ENCODE peak calls at places on chromosome 1, in ten cellular contexts. J is CD8-positive, alpha-beta T cell; N is HEK293T; T is stimulated activated CD4-positive, alpha-beta T cell treated with anti-CD3 and anti-CD28 coated beads, Interleukin-4, amount 100 ng/mL, for 48 hours; M is RPMI8226; F is activated naive CD8-positive, alpha-beta T cell treated with anti-CD3 and anti-CD28 coated beads for 36 hours; R is NCI-H2171 treated with DMSO at 0.1 percent for 48 hours; I is pons; D is SW 1271; V is foreskin fibroblast. W is an unnamed sample.

GRCh38 chr1:8595919-8596318 is 221.5 kb downstream of the RERE start:
- DNase-seq in N (no peak), D (no peak), M (no peak), V (no peak), F (no peak), J (no peak), R (no peak), I (no peak), T (no peak), W (no peak)

GRCh38 chr1:16215882-16216753 is 3.7 kb upstream of the ARHGEF19 start:
- DNase-seq in I (peak), T (peak), V (peak), M (peak), D (peak), R (no peak), F (peak), N (peak), J (peak), W (peak)

GRCh38 chr1:2800664-2801045 is 838 bp downstream of the TTC34 start:
- DNase-seq in D (no peak), V (no peak), R (no peak), F (no peak), J (no peak), N (no peak), T (no peak), I (no peak), M (no peak), W (no peak)

GRCh38 chr1:201748331-201748730 is 80.6 kb upstream of the IPO9 start:
- DNase-seq in D (peak), I (no peak), M (no peak), J (no peak), V (peak), F (no peak), N (no peak), R (no peak), T (no peak), W (no peak)

GRCh38 chr1:111720274-111720976 is 18.8 kb downstream of the INKA2 start:
- DNase-seq in I (no peak), J (no peak), D (no peak), V (no peak), N (no peak), T (no peak), F (no peak), M (no peak), R (peak), W (peak)

GRCh38 chr1:164983023-164983650 is 373.4 kb downstream of the LMX1A start:
- DNase-seq in R (no peak), N (no peak), M (no peak), F (no peak), I (peak), J (no peak), D (no peak), V (no peak), T (no peak), W (no peak)

GRCh38 chr1:78676347-78676982 is 26.8 kb downstream of the IFI44 start:
- DNase-seq in F (peak), R (peak), J (no peak), I (peak), D (peak), V (peak), N (peak), M (peak), T (peak), W (no peak)

GRCh38 chr1:3650248-3651010 is 526 bp upstream of the WRAP73 start:
- DNase-seq in F (no peak), J (no peak), N (no peak), R (no peak), M (no peak), V (no peak), T (no peak), I (no peak), D (no peak), W (no peak)

GRCh38 chr1:203276916-203277535 is 28.3 kb upstream of the BTG2 start:
- DNase-seq in D (no peak), T (no peak), F (no peak), R (no peak), I (no peak), V (no peak), M (peak), J (no peak), N (no peak), W (peak)

GRCh38 chr1:167057297-167057688 is 32.9 kb downstream of the GPA33 start:
- DNase-seq in N (peak), R (peak), I (peak), D (peak), J (no peak), M (peak), V (peak), T (no peak), F (peak), W (peak)

GRCh38 chr1:225454067-225454618 is 26.3 kb upstream of the LBR start:
- DNase-seq in D (no peak), T (no peak), F (no peak), N (no peak), J (no peak), V (no peak), M (peak), I (no peak), R (peak), W (no peak)

GRCh38 chr1:15181564-15181963 is 28.0 kb downstream of the TMEM51 start:
- DNase-seq in M (no peak), D (no peak), J (no peak), I (no peak), V (no peak), F (no peak), N (no peak), R (no peak), T (no peak), W (no peak)

GRCh38 chr1:1758692-1759455 is 19.4 kb downstream of the NADK start:
- DNase-seq in V (no peak), D (no peak), F (no peak), T (no peak), N (no peak), J (no peak), I (no peak), M (no peak), R (no peak), W (no peak)

GRCh38 chr1:37574834-37575479 is 18.2 kb downstream of the DNALI1 start:
- DNase-seq in I (no peak), V (peak), N (no peak), M (no peak), T (no peak), R (no peak), J (no peak), F (no peak), D (no peak), W (no peak)

GRCh38 chr1:167166703-167167100 is 54.0 kb upstream of the POU2F1 start:
- DNase-seq in I (no peak), N (no peak), V (no peak), J (no peak), M (no peak), F (no peak), R (peak), D (no peak), T (no peak), W (no peak)

GRCh38 chr1:200253774-200254495 is 155.9 kb downstream of the ZNF281 start:
- DNase-seq in F (peak), J (no peak), M (no peak), R (no peak), V (no peak), I (no peak), N (no peak), D (no peak), T (no peak), W (no peak)

GRCh38 chr1:171134194-171134924 is 43.7 kb downstream of the FMO3 start:
- DNase-seq in I (no peak), J (no peak), D (no peak), T (no peak), F (no peak), N (no peak), M (no peak), V (no peak), R (no peak), W (no peak)

GRCh38 chr1:209634005-209634737 is 18.1 kb downstream of the LAMB3 start:
- DNase-seq in D (no peak), J (no peak), M (no peak), T (no peak), N (no peak), F (no peak), V (no peak), I (no peak), R (no peak), W (no peak)

GRCh38 chr1:104329278-104329677 is 579.6 kb downstream of the AMY1C start:
- DNase-seq in V (no peak), T (no peak), I (no peak), D (no peak), M (no peak), R (no peak), F (no peak), N (no peak), J (no peak), W (no peak)

GRCh38 chr1:175373786-175374623 is 181.4 kb upstream of the KIAA0040 start:
- DNase-seq in T (peak), N (peak), F (peak), J (no peak), I (peak), M (peak), D (no peak), R (peak), V (no peak), W (no peak)

GRCh38 chr1:29679316-29679715 is 443.0 kb downstream of the PTPRU start:
- DNase-seq in T (no peak), F (no peak), J (no peak), I (no peak), N (no peak), D (no peak), V (no peak), M (no peak), R (no peak), W (no peak)

GRCh38 chr1:204114606-204115005 is 37.2 kb downstream of the ETNK2 start:
- DNase-seq in F (no peak), N (no peak), R (no peak), T (no peak), M (no peak), D (no peak), I (no peak), J (no peak), V (no peak), W (no peak)

GRCh38 chr1:218890436-218890835 is 283.2 kb upstream of the LYPLAL1 start:
- DNase-seq in J (no peak), N (no peak), D (no peak), R (no peak), I (no peak), T (no peak), M (no peak), V (no peak), F (no peak), W (no peak)

GRCh38 chr1:77036560-77036959 is 169.3 kb downstream of the ST6GALNAC5 start:
- DNase-seq in D (no peak), I (no peak), T (peak), R (no peak), V (peak), J (no peak), M (peak), F (no peak), N (no peak), W (no peak)

GRCh38 chr1:237205400-237206064 is 163.5 kb downstream of the RYR2 start:
- DNase-seq in M (peak), I (no peak), J (no peak), V (no peak), F (no peak), T (no peak), R (no peak), N (no peak), D (no peak), W (peak)

GRCh38 chr1:15062479-15063099 is 91.0 kb upstream of the TMEM51 start:
- DNase-seq in I (no peak), V (no peak), N (peak), M (no peak), J (no peak), F (no peak), R (no peak), T (no peak), D (no peak), W (no peak)

GRCh38 chr1:168408531-168409242 is 128.0 kb downstream of the TBX19 start:
- DNase-seq in V (peak), J (no peak), M (no peak), F (peak), T (peak), N (no peak), I (no peak), R (no peak), D (peak), W (no peak)

GRCh38 chr1:2835650-2836159 is 34.2 kb upstream of the TTC34 start:
- DNase-seq in J (no peak), D (no peak), I (no peak), V (no peak), M (no peak), F (no peak), T (no peak), N (no peak), R (no peak), W (no peak)

GRCh38 chr1:100720751-100721150 is 1.2 kb downstream of the VCAM1 start:
- DNase-seq in M (no peak), R (no peak), D (no peak), V (no peak), J (no peak), T (no peak), N (no peak), I (no peak), F (no peak), W (no peak)

GRCh38 chr1:183920651-183921050 is 115.7 kb downstream of the RGL1 start:
- DNase-seq in R (peak), I (peak), J (no peak), V (no peak), D (no peak), F (no peak), T (no peak), N (no peak), M (no peak), W (no peak)

GRCh38 chr1:52268372-52268771 is 97.6 kb downstream of the CC2D1B start:
- DNase-seq in V (peak), M (peak), J (no peak), T (no peak), I (peak), D (no peak), R (no peak), F (no peak), N (no peak), W (no peak)

GRCh38 chr1:87940410-87940809 is 611.7 kb downstream of the LMO4 start:
- DNase-seq in J (no peak), I (no peak), M (no peak), N (no peak), F (no peak), D (no peak), V (no peak), T (no peak), R (no peak), W (no peak)

GRCh38 chr1:85109475-85109874 is 61.2 kb upstream of the MCOLN3 start:
- DNase-seq in R (peak), V (peak), F (peak), I (peak), T (peak), J (no peak), D (peak), N (peak), M (peak), W (peak)

GRCh38 chr1:196861429-196861828 is 26.4 kb upstream of the CFHR4 start:
- DNase-seq in F (no peak), M (no peak), I (no peak), N (no peak), V (no peak), D (no peak), T (no peak), R (no peak), J (no peak), W (no peak)

GRCh38 chr1:75985827-75986226 is 53.6 kb upstream of the ASB17 start:
- DNase-seq in I (no peak), T (no peak), M (no peak), N (no peak), F (no peak), V (peak), R (no peak), J (no peak), D (no peak), W (no peak)

GRCh38 chr1:215987092-215987855 is 420.2 kb downstream of the KCTD3 start:
- DNase-seq in I (no peak), R (no peak), M (no peak), T (no peak), F (no peak), D (no peak), N (no peak), V (no peak), J (no peak), W (no peak)

GRCh38 chr1:87968259-87968955 is 639.7 kb downstream of the LMO4 start:
- DNase-seq in V (peak), I (peak), N (peak), R (no peak), D (no peak), T (no peak), F (no peak), J (no peak), M (no peak), W (peak)